ENCODE peak calls at places on chromosomes 11 and 22, in four cellular contexts. One of them, this sample, is unnamed.

GRCh38 chr11:19579957-19580356 is 132.7 kb upstream of the NAV2 start:
- DNase-seq in C1 segment of cervical spinal cord: no peak
- DNase-seq in Calu3: no peak
- DNase-seq in activated CD4-positive, alpha-beta T cell treated with anti-CD3 and anti-CD28 coated beads for 24 hours: no peak
- DNase-seq in this sample: no peak

GRCh38 chr11:19519912-19520641 is 192.6 kb upstream of the NAV2 start:
- DNase-seq in Calu3: no peak
- DNase-seq in activated CD4-positive, alpha-beta T cell treated with anti-CD3 and anti-CD28 coated beads for 24 hours: no peak
- DNase-seq in C1 segment of cervical spinal cord: no peak
- DNase-seq in this sample: peak

GRCh38 chr11:528815-529728 is 6.3 kb downstream of the HRAS start:
- DNase-seq in Calu3: no peak
- DNase-seq in C1 segment of cervical spinal cord: no peak
- DNase-seq in activated CD4-positive, alpha-beta T cell treated with anti-CD3 and anti-CD28 coated beads for 24 hours: no peak
- DNase-seq in this sample: no peak

GRCh38 chr22:44816141-44816540 is 63.8 kb downstream of the ARHGAP8 start:
- DNase-seq in activated CD4-positive, alpha-beta T cell treated with anti-CD3 and anti-CD28 coated beads for 24 hours: no peak
- DNase-seq in Calu3: no peak
- DNase-seq in C1 segment of cervical spinal cord: no peak
- DNase-seq in this sample: no peak

GRCh38 chr11:69913591-69914285 is 94.5 kb upstream of the FGF3 start:
- DNase-seq in activated CD4-positive, alpha-beta T cell treated with anti-CD3 and anti-CD28 coated beads for 24 hours: no peak
- DNase-seq in C1 segment of cervical spinal cord: no peak
- DNase-seq in Calu3: no peak
- DNase-seq in this sample: no peak

GRCh38 chr11:66048525-66049313 is at the start of gene GAL3ST3:
- DNase-seq in Calu3: no peak
- DNase-seq in activated CD4-positive, alpha-beta T cell treated with anti-CD3 and anti-CD28 coated beads for 24 hours: no peak
- DNase-seq in C1 segment of cervical spinal cord: no peak
- DNase-seq in this sample: no peak

GRCh38 chr11:76799061-76799804 is 16.1 kb downstream of the TSKU start:
- DNase-seq in activated CD4-positive, alpha-beta T cell treated with anti-CD3 and anti-CD28 coated beads for 24 hours: peak
- DNase-seq in C1 segment of cervical spinal cord: no peak
- DNase-seq in Calu3: peak
- DNase-seq in this sample: peak

GRCh38 chr11:26510756-26511155 is 61.3 kb downstream of the MUC15 start:
- DNase-seq in C1 segment of cervical spinal cord: no peak
- DNase-seq in Calu3: no peak
- DNase-seq in activated CD4-positive, alpha-beta T cell treated with anti-CD3 and anti-CD28 coated beads for 24 hours: no peak
- DNase-seq in this sample: no peak

GRCh38 chr11:69357458-69358397 is 63.8 kb downstream of the MYEOV start:
- DNase-seq in Calu3: no peak
- DNase-seq in activated CD4-positive, alpha-beta T cell treated with anti-CD3 and anti-CD28 coated beads for 24 hours: no peak
- DNase-seq in C1 segment of cervical spinal cord: no peak
- DNase-seq in this sample: no peak

GRCh38 chr11:101390539-101390938 is 193.3 kb downstream of the TRPC6 start:
- DNase-seq in Calu3: no peak
- DNase-seq in activated CD4-positive, alpha-beta T cell treated with anti-CD3 and anti-CD28 coated beads for 24 hours: no peak
- DNase-seq in C1 segment of cervical spinal cord: no peak
- DNase-seq in this sample: no peak